ENCODE peak calls at places on chromosomes 16 and 17, in five cellular contexts. One of them, this sample, is unnamed.

GRCh38 chr17:17824119-17824779 is 12.5 kb downstream of the SREBF1 start:
- DNase-seq in HS-5: no peak
- DNase-seq in GM12865: peak
- DNase-seq in AG08395: no peak
- DNase-seq in stimulated activated CD4-positive, alpha-beta T cell treated with anti-CD3 and anti-CD28 coated beads, Interleukin-15, amount 100 ng/mL, for 48 hours: no peak
- DNase-seq in this sample: no peak

GRCh38 chr17:11278186-11278983 is 37.4 kb downstream of the SHISA6 start:
- DNase-seq in HS-5: no peak
- DNase-seq in GM12865: no peak
- DNase-seq in AG08395: no peak
- DNase-seq in stimulated activated CD4-positive, alpha-beta T cell treated with anti-CD3 and anti-CD28 coated beads, Interleukin-15, amount 100 ng/mL, for 48 hours: no peak
- DNase-seq in this sample: no peak

GRCh38 chr16:30555848-30556473 is 2.2 kb downstream of the ZNF764 start:
- DNase-seq in HS-5: no peak
- DNase-seq in GM12865: no peak
- DNase-seq in AG08395: no peak
- DNase-seq in stimulated activated CD4-positive, alpha-beta T cell treated with anti-CD3 and anti-CD28 coated beads, Interleukin-15, amount 100 ng/mL, for 48 hours: no peak
- DNase-seq in this sample: no peak

GRCh38 chr16:397135-397661 is at the start of gene NME4:
- DNase-seq in HS-5: no peak
- DNase-seq in GM12865: peak
- DNase-seq in AG08395: peak
- DNase-seq in stimulated activated CD4-positive, alpha-beta T cell treated with anti-CD3 and anti-CD28 coated beads, Interleukin-15, amount 100 ng/mL, for 48 hours: no peak
- DNase-seq in this sample: no peak

GRCh38 chr16:5024632-5025031 is 9.1 kb downstream of the NAGPA start:
- DNase-seq in HS-5: no peak
- DNase-seq in GM12865: peak
- DNase-seq in AG08395: peak
- DNase-seq in stimulated activated CD4-positive, alpha-beta T cell treated with anti-CD3 and anti-CD28 coated beads, Interleukin-15, amount 100 ng/mL, for 48 hours: no peak
- DNase-seq in this sample: peak

GRCh38 chr16:4949986-4950385 is 8.1 kb upstream of the SEC14L5 start:
- DNase-seq in HS-5: no peak
- DNase-seq in GM12865: no peak
- DNase-seq in AG08395: no peak
- DNase-seq in stimulated activated CD4-positive, alpha-beta T cell treated with anti-CD3 and anti-CD28 coated beads, Interleukin-15, amount 100 ng/mL, for 48 hours: no peak
- DNase-seq in this sample: no peak

GRCh38 chr16:57694556-57695377 is at the start of gene DRC7:
- DNase-seq in HS-5: peak
- DNase-seq in GM12865: peak
- DNase-seq in AG08395: peak
- DNase-seq in stimulated activated CD4-positive, alpha-beta T cell treated with anti-CD3 and anti-CD28 coated beads, Interleukin-15, amount 100 ng/mL, for 48 hours: no peak
- DNase-seq in this sample: no peak

GRCh38 chr17:17446666-17447155 is 30.1 kb upstream of the MED9 start:
- DNase-seq in HS-5: no peak
- DNase-seq in GM12865: no peak
- DNase-seq in AG08395: no peak
- DNase-seq in stimulated activated CD4-positive, alpha-beta T cell treated with anti-CD3 and anti-CD28 coated beads, Interleukin-15, amount 100 ng/mL, for 48 hours: no peak
- DNase-seq in this sample: no peak

GRCh38 chr17:83124871-83125514 is 45.6 kb downstream of the METRNL start:
- DNase-seq in HS-5: no peak
- DNase-seq in GM12865: no peak
- DNase-seq in AG08395: no peak
- DNase-seq in stimulated activated CD4-positive, alpha-beta T cell treated with anti-CD3 and anti-CD28 coated beads, Interleukin-15, amount 100 ng/mL, for 48 hours: no peak
- DNase-seq in this sample: no peak

GRCh38 chr16:11627822-11628457 is 40.3 kb upstream of the SNN start:
- DNase-seq in HS-5: peak
- DNase-seq in GM12865: no peak
- DNase-seq in AG08395: no peak
- DNase-seq in stimulated activated CD4-positive, alpha-beta T cell treated with anti-CD3 and anti-CD28 coated beads, Interleukin-15, amount 100 ng/mL, for 48 hours: no peak
- DNase-seq in this sample: peak

GRCh38 chr17:58560511-58560910 is 46.1 kb upstream of the MTMR4 start:
- DNase-seq in HS-5: no peak
- DNase-seq in GM12865: no peak
- DNase-seq in AG08395: no peak
- DNase-seq in stimulated activated CD4-positive, alpha-beta T cell treated with anti-CD3 and anti-CD28 coated beads, Interleukin-15, amount 100 ng/mL, for 48 hours: no peak
- DNase-seq in this sample: no peak

GRCh38 chr17:79855331-79856124 is 16.3 kb upstream of the CBX4 start:
- DNase-seq in HS-5: no peak
- DNase-seq in GM12865: no peak
- DNase-seq in AG08395: no peak
- DNase-seq in stimulated activated CD4-positive, alpha-beta T cell treated with anti-CD3 and anti-CD28 coated beads, Interleukin-15, amount 100 ng/mL, for 48 hours: no peak
- DNase-seq in this sample: no peak

GRCh38 chr16:24523569-24523968 is 15.8 kb upstream of the RBBP6 start:
- DNase-seq in HS-5: no peak
- DNase-seq in GM12865: no peak
- DNase-seq in AG08395: no peak
- DNase-seq in stimulated activated CD4-positive, alpha-beta T cell treated with anti-CD3 and anti-CD28 coated beads, Interleukin-15, amount 100 ng/mL, for 48 hours: no peak
- DNase-seq in this sample: no peak

GRCh38 chr16:910181-910580 is 60.6 kb downstream of the LMF1 start:
- DNase-seq in HS-5: no peak
- DNase-seq in GM12865: no peak
- DNase-seq in AG08395: no peak
- DNase-seq in stimulated activated CD4-positive, alpha-beta T cell treated with anti-CD3 and anti-CD28 coated beads, Interleukin-15, amount 100 ng/mL, for 48 hours: no peak
- DNase-seq in this sample: no peak

GRCh38 chr17:560379-560935 is 154.2 kb downstream of the VPS53 start:
- DNase-seq in HS-5: peak
- DNase-seq in GM12865: no peak
- DNase-seq in AG08395: peak
- DNase-seq in stimulated activated CD4-positive, alpha-beta T cell treated with anti-CD3 and anti-CD28 coated beads, Interleukin-15, amount 100 ng/mL, for 48 hours: no peak
- DNase-seq in this sample: no peak

GRCh38 chr17:44981221-44981968 is 13.3 kb upstream of the C1QL1 start:
- DNase-seq in HS-5: peak
- DNase-seq in GM12865: no peak
- DNase-seq in AG08395: no peak
- DNase-seq in stimulated activated CD4-positive, alpha-beta T cell treated with anti-CD3 and anti-CD28 coated beads, Interleukin-15, amount 100 ng/mL, for 48 hours: no peak
- DNase-seq in this sample: peak

GRCh38 chr17:35849469-35850348 is 19.0 kb downstream of the HEATR9 start:
- DNase-seq in HS-5: peak
- DNase-seq in GM12865: peak
- DNase-seq in AG08395: peak
- DNase-seq in stimulated activated CD4-positive, alpha-beta T cell treated with anti-CD3 and anti-CD28 coated beads, Interleukin-15, amount 100 ng/mL, for 48 hours: peak
- DNase-seq in this sample: no peak

GRCh38 chr16:4385789-4386451 is 14.3 kb downstream of the VASN start:
- DNase-seq in HS-5: no peak
- DNase-seq in GM12865: no peak
- DNase-seq in AG08395: no peak
- DNase-seq in stimulated activated CD4-positive, alpha-beta T cell treated with anti-CD3 and anti-CD28 coated beads, Interleukin-15, amount 100 ng/mL, for 48 hours: no peak
- DNase-seq in this sample: no peak

GRCh38 chr17:43324205-43324893 is 74.4 kb upstream of the ARL4D start:
- DNase-seq in HS-5: no peak
- DNase-seq in GM12865: peak
- DNase-seq in AG08395: no peak
- DNase-seq in stimulated activated CD4-positive, alpha-beta T cell treated with anti-CD3 and anti-CD28 coated beads, Interleukin-15, amount 100 ng/mL, for 48 hours: no peak
- DNase-seq in this sample: no peak

GRCh38 chr17:18928726-18929125 is 23.2 kb upstream of the SLC5A10 start:
- DNase-seq in HS-5: no peak
- DNase-seq in GM12865: peak
- DNase-seq in AG08395: no peak
- DNase-seq in stimulated activated CD4-positive, alpha-beta T cell treated with anti-CD3 and anti-CD28 coated beads, Interleukin-15, amount 100 ng/mL, for 48 hours: no peak
- DNase-seq in this sample: no peak

GRCh38 chr16:27313422-27314160 is at the start of gene IL4R:
- DNase-seq in HS-5: no peak
- DNase-seq in GM12865: peak
- DNase-seq in AG08395: peak
- DNase-seq in stimulated activated CD4-positive, alpha-beta T cell treated with anti-CD3 and anti-CD28 coated beads, Interleukin-15, amount 100 ng/mL, for 48 hours: peak
- DNase-seq in this sample: no peak

This sample was measured in epithelial cell of prostate.